ENCODE peak calls at places on chromosomes 13 and 19, in nine cellular contexts. H is HuH-7.5, N is neuronal stem cell, V is Panc1, P is brain microvascular endothelial cell, L is Karpas-422, X is thoracic aorta, T is naive B cell, W is fibroblast of the aortic adventitia. C is an unnamed sample.

GRCh38 chr19:1292419-1293151 is 6.9 kb downstream of the EFNA2 start:
- DNase-seq in H (no peak), N (no peak), V (no peak), P (no peak), L (no peak), X (no peak), T (no peak), W (no peak), C (no peak)

GRCh38 chr19:38993271-38993670 is 17.7 kb upstream of the FBXO17 start:
- DNase-seq in H (no peak), N (no peak), V (no peak), P (peak; percentile 63), L (no peak), X (no peak), T (no peak), W (peak; percentile 67), C (no peak)

GRCh38 chr19:3142292-3142670 is 6.4 kb downstream of the GNA15 start:
- DNase-seq in H (no peak), N (no peak), V (peak; percentile 63), P (peak; percentile 75), L (no peak), X (no peak), T (no peak), W (peak; percentile 92), C (no peak)

GRCh38 chr13:33690321-33690720 is 127.6 kb upstream of the RFC3 start:
- DNase-seq in H (no peak), N (no peak), V (no peak), P (no peak), L (no peak), X (no peak), T (no peak), W (no peak), C (no peak)

GRCh38 chr19:55453861-55454260 is 7.6 kb downstream of the ISOC2 start:
- DNase-seq in H (no peak), N (no peak), V (no peak), P (no peak), L (no peak), X (no peak), T (no peak), W (no peak), C (no peak)

GRCh38 chr19:13164370-13165090 is 14.3 kb downstream of the IER2 start:
- DNase-seq in H (peak; percentile 64), N (peak; percentile 80), V (no peak), P (no peak), L (peak; percentile 68), X (no peak), T (peak; percentile 63), W (peak; percentile 45), C (peak; percentile 89)

GRCh38 chr19:16343156-16343555 is 18.5 kb downstream of the KLF2 start:
- DNase-seq in H (no peak), N (no peak), V (no peak), P (no peak), L (no peak), X (no peak), T (no peak), W (no peak), C (no peak)

GRCh38 chr13:80070024-80070703 is 270.8 kb downstream of the SPRY2 start:
- DNase-seq in H (no peak), N (no peak), V (no peak), P (no peak), L (no peak), X (no peak), T (no peak), W (no peak), C (no peak)

GRCh38 chr13:21501709-21502108 is 42.6 kb upstream of the ZDHHC20 start:
- DNase-seq in H (no peak), N (no peak), V (no peak), P (no peak), L (no peak), X (no peak), T (no peak), W (no peak), C (peak; percentile 10)

GRCh38 chr19:55393362-55393761 is 7.6 kb downstream of the RPL28 start:
- DNase-seq in H (no peak), N (no peak), V (no peak), P (no peak), L (no peak), X (no peak), T (no peak), W (no peak), C (no peak)

C was measured in HepG2.